ENCODE peak calls at places on chromosomes 3 and 15, in eight cellular contexts. One of them, this sample, is unnamed.

GRCh38 chr3:117964814-117965213 is 1069.8 kb downstream of the IGSF11 start:
- DNase-seq in HFFc6: no peak
- DNase-seq in D341Med: no peak
- DNase-seq in effector CD4-positive, alpha-beta T cell: no peak
- DNase-seq in NCI-H2081 treated with DMSO at 0.1 percent for 48 hours: no peak
- DNase-seq in mesendoderm: no peak
- DNase-seq in H7: no peak
- DNase-seq in fibroblast of the conjunctiva: no peak
- DNase-seq in this sample: no peak

GRCh38 chr3:51777985-51778384 is 1.1 kb downstream of the IQCF6 start:
- DNase-seq in H7: no peak
- DNase-seq in NCI-H2081 treated with DMSO at 0.1 percent for 48 hours: no peak
- DNase-seq in mesendoderm: no peak
- DNase-seq in D341Med: no peak
- DNase-seq in fibroblast of the conjunctiva: no peak
- DNase-seq in HFFc6: no peak
- DNase-seq in effector CD4-positive, alpha-beta T cell: no peak
- DNase-seq in this sample: no peak

GRCh38 chr15:62983956-62984355 is 58.6 kb upstream of the TPM1 start:
- DNase-seq in D341Med: no peak
- DNase-seq in NCI-H2081 treated with DMSO at 0.1 percent for 48 hours: no peak
- DNase-seq in H7: no peak
- DNase-seq in HFFc6: no peak
- DNase-seq in effector CD4-positive, alpha-beta T cell: no peak
- DNase-seq in fibroblast of the conjunctiva: no peak
- DNase-seq in mesendoderm: no peak
- DNase-seq in this sample: no peak

GRCh38 chr15:62658498-62658897 is 384.0 kb upstream of the TPM1 start:
- DNase-seq in HFFc6: no peak
- DNase-seq in NCI-H2081 treated with DMSO at 0.1 percent for 48 hours: no peak
- DNase-seq in H7: no peak
- DNase-seq in effector CD4-positive, alpha-beta T cell: no peak
- DNase-seq in D341Med: no peak
- DNase-seq in fibroblast of the conjunctiva: no peak
- DNase-seq in mesendoderm: peak; percentile 59
- DNase-seq in this sample: no peak

GRCh38 chr15:66115568-66116206 is 137.9 kb downstream of the MEGF11 start:
- DNase-seq in D341Med: no peak
- DNase-seq in HFFc6: no peak
- DNase-seq in mesendoderm: peak; percentile 58
- DNase-seq in H7: peak; percentile 78
- DNase-seq in NCI-H2081 treated with DMSO at 0.1 percent for 48 hours: no peak
- DNase-seq in effector CD4-positive, alpha-beta T cell: peak; percentile 15
- DNase-seq in fibroblast of the conjunctiva: no peak
- DNase-seq in this sample: no peak

GRCh38 chr15:86139828-86140227 is 60.2 kb downstream of the AGBL1 start:
- DNase-seq in NCI-H2081 treated with DMSO at 0.1 percent for 48 hours: no peak
- DNase-seq in D341Med: peak; percentile 40
- DNase-seq in HFFc6: no peak
- DNase-seq in H7: peak; percentile 46
- DNase-seq in fibroblast of the conjunctiva: no peak
- DNase-seq in mesendoderm: peak; percentile 57
- DNase-seq in effector CD4-positive, alpha-beta T cell: no peak
- DNase-seq in this sample: no peak

GRCh38 chr3:148757238-148757930 is 59.7 kb downstream of the AGTR1 start:
- DNase-seq in HFFc6: peak; percentile 11
- DNase-seq in D341Med: no peak
- DNase-seq in NCI-H2081 treated with DMSO at 0.1 percent for 48 hours: no peak
- DNase-seq in effector CD4-positive, alpha-beta T cell: no peak
- DNase-seq in mesendoderm: no peak
- DNase-seq in H7: no peak
- DNase-seq in fibroblast of the conjunctiva: peak; percentile 68
- DNase-seq in this sample: no peak

GRCh38 chr3:11757441-11757875 is 89.2 kb downstream of the TAMM41 start:
- DNase-seq in effector CD4-positive, alpha-beta T cell: no peak
- DNase-seq in HFFc6: peak; percentile 49
- DNase-seq in H7: no peak
- DNase-seq in NCI-H2081 treated with DMSO at 0.1 percent for 48 hours: no peak
- DNase-seq in fibroblast of the conjunctiva: no peak
- DNase-seq in D341Med: peak; percentile 70
- DNase-seq in mesendoderm: no peak
- DNase-seq in this sample: no peak

GRCh38 chr3:166274342-166274741 is 437.1 kb upstream of the BCHE start:
- DNase-seq in effector CD4-positive, alpha-beta T cell: no peak
- DNase-seq in mesendoderm: no peak
- DNase-seq in H7: no peak
- DNase-seq in D341Med: no peak
- DNase-seq in fibroblast of the conjunctiva: peak; percentile 4
- DNase-seq in NCI-H2081 treated with DMSO at 0.1 percent for 48 hours: no peak
- DNase-seq in HFFc6: no peak
- DNase-seq in this sample: no peak

GRCh38 chr3:123067689-123068226 is 933 bp downstream of the PDIA5 start:
- DNase-seq in fibroblast of the conjunctiva: no peak
- DNase-seq in mesendoderm: peak; percentile 26
- DNase-seq in H7: no peak
- DNase-seq in NCI-H2081 treated with DMSO at 0.1 percent for 48 hours: no peak
- DNase-seq in D341Med: no peak
- DNase-seq in HFFc6: no peak
- DNase-seq in effector CD4-positive, alpha-beta T cell: no peak
- DNase-seq in this sample: peak; percentile 25

GRCh38 chr3:169634618-169635236 is 28.8 kb downstream of the MECOM start:
- DNase-seq in mesendoderm: no peak
- DNase-seq in effector CD4-positive, alpha-beta T cell: no peak
- DNase-seq in H7: no peak
- DNase-seq in D341Med: no peak
- DNase-seq in NCI-H2081 treated with DMSO at 0.1 percent for 48 hours: no peak
- DNase-seq in HFFc6: no peak
- DNase-seq in fibroblast of the conjunctiva: no peak
- DNase-seq in this sample: no peak

GRCh38 chr15:81308260-81308659 is 15.7 kb downstream of the STARD5 start:
- DNase-seq in HFFc6: no peak
- DNase-seq in effector CD4-positive, alpha-beta T cell: no peak
- DNase-seq in NCI-H2081 treated with DMSO at 0.1 percent for 48 hours: no peak
- DNase-seq in D341Med: no peak
- DNase-seq in fibroblast of the conjunctiva: no peak
- DNase-seq in mesendoderm: no peak
- DNase-seq in H7: no peak
- DNase-seq in this sample: no peak

GRCh38 chr3:176759815-176760506 is 437.3 kb downstream of the TBL1XR1 start:
- DNase-seq in fibroblast of the conjunctiva: no peak
- DNase-seq in HFFc6: no peak
- DNase-seq in NCI-H2081 treated with DMSO at 0.1 percent for 48 hours: no peak
- DNase-seq in H7: no peak
- DNase-seq in D341Med: no peak
- DNase-seq in effector CD4-positive, alpha-beta T cell: no peak
- DNase-seq in mesendoderm: no peak
- DNase-seq in this sample: no peak

GRCh38 chr3:58521917-58522680 is 14.9 kb downstream of the ACOX2 start:
- DNase-seq in D341Med: no peak
- DNase-seq in fibroblast of the conjunctiva: no peak
- DNase-seq in effector CD4-positive, alpha-beta T cell: no peak
- DNase-seq in NCI-H2081 treated with DMSO at 0.1 percent for 48 hours: no peak
- DNase-seq in mesendoderm: peak; percentile 51
- DNase-seq in HFFc6: no peak
- DNase-seq in H7: peak; percentile 63
- DNase-seq in this sample: no peak

GRCh38 chr3:146845361-146845760 is 240.2 kb upstream of the PLSCR5 start:
- DNase-seq in D341Med: no peak
- DNase-seq in HFFc6: no peak
- DNase-seq in fibroblast of the conjunctiva: no peak
- DNase-seq in effector CD4-positive, alpha-beta T cell: no peak
- DNase-seq in NCI-H2081 treated with DMSO at 0.1 percent for 48 hours: no peak
- DNase-seq in H7: no peak
- DNase-seq in mesendoderm: no peak
- DNase-seq in this sample: no peak

GRCh38 chr3:126104742-126105605 is 21.1 kb upstream of the SLC41A3 start:
- DNase-seq in effector CD4-positive, alpha-beta T cell: no peak
- DNase-seq in HFFc6: no peak
- DNase-seq in mesendoderm: no peak
- DNase-seq in D341Med: peak; percentile 14
- DNase-seq in fibroblast of the conjunctiva: no peak
- DNase-seq in H7: peak; percentile 40
- DNase-seq in NCI-H2081 treated with DMSO at 0.1 percent for 48 hours: no peak
- DNase-seq in this sample: no peak

GRCh38 chr15:83111149-83111548 is 3.7 kb downstream of the TM6SF1 start:
- DNase-seq in NCI-H2081 treated with DMSO at 0.1 percent for 48 hours: no peak
- DNase-seq in H7: no peak
- DNase-seq in fibroblast of the conjunctiva: no peak
- DNase-seq in mesendoderm: no peak
- DNase-seq in HFFc6: no peak
- DNase-seq in effector CD4-positive, alpha-beta T cell: no peak
- DNase-seq in D341Med: no peak
- DNase-seq in this sample: no peak

GRCh38 chr3:123119388-123119787 is 52.6 kb downstream of the PDIA5 start:
- DNase-seq in effector CD4-positive, alpha-beta T cell: no peak
- DNase-seq in D341Med: no peak
- DNase-seq in NCI-H2081 treated with DMSO at 0.1 percent for 48 hours: no peak
- DNase-seq in fibroblast of the conjunctiva: no peak
- DNase-seq in mesendoderm: no peak
- DNase-seq in H7: no peak
- DNase-seq in HFFc6: no peak
- DNase-seq in this sample: no peak

GRCh38 chr15:38894260-38894948 is 329.8 kb upstream of the RASGRP1 start:
- DNase-seq in mesendoderm: peak; percentile 22
- DNase-seq in NCI-H2081 treated with DMSO at 0.1 percent for 48 hours: no peak
- DNase-seq in HFFc6: peak; percentile 95
- DNase-seq in fibroblast of the conjunctiva: no peak
- DNase-seq in H7: no peak
- DNase-seq in effector CD4-positive, alpha-beta T cell: no peak
- DNase-seq in D341Med: no peak
- DNase-seq in this sample: no peak

GRCh38 chr3:98587654-98588532 is 5.5 kb downstream of the CPOX start:
- DNase-seq in effector CD4-positive, alpha-beta T cell: no peak
- DNase-seq in D341Med: no peak
- DNase-seq in NCI-H2081 treated with DMSO at 0.1 percent for 48 hours: no peak
- DNase-seq in fibroblast of the conjunctiva: no peak
- DNase-seq in HFFc6: no peak
- DNase-seq in H7: no peak
- DNase-seq in mesendoderm: no peak
- DNase-seq in this sample: no peak

GRCh38 chr3:43413676-43414368 is 127.5 kb downstream of the SNRK start:
- DNase-seq in HFFc6: no peak
- DNase-seq in H7: no peak
- DNase-seq in effector CD4-positive, alpha-beta T cell: no peak
- DNase-seq in fibroblast of the conjunctiva: no peak
- DNase-seq in NCI-H2081 treated with DMSO at 0.1 percent for 48 hours: no peak
- DNase-seq in mesendoderm: peak; percentile 68
- DNase-seq in D341Med: no peak
- DNase-seq in this sample: no peak

GRCh38 chr3:71128951-71129350 is 454.6 kb downstream of the FOXP1 start:
- DNase-seq in mesendoderm: no peak
- DNase-seq in NCI-H2081 treated with DMSO at 0.1 percent for 48 hours: no peak
- DNase-seq in HFFc6: no peak
- DNase-seq in D341Med: no peak
- DNase-seq in fibroblast of the conjunctiva: no peak
- DNase-seq in effector CD4-positive, alpha-beta T cell: no peak
- DNase-seq in H7: no peak
- DNase-seq in this sample: peak; percentile 38

GRCh38 chr15:22786868-22787698 is 639 bp downstream of the NIPA1 start:
- DNase-seq in NCI-H2081 treated with DMSO at 0.1 percent for 48 hours: no peak
- DNase-seq in H7: peak; percentile 84
- DNase-seq in D341Med: peak; percentile 77
- DNase-seq in fibroblast of the conjunctiva: no peak
- DNase-seq in effector CD4-positive, alpha-beta T cell: no peak
- DNase-seq in HFFc6: no peak
- DNase-seq in mesendoderm: peak; percentile 59
- DNase-seq in this sample: no peak

GRCh38 chr3:170599995-170600624 is 14.2 kb upstream of the SLC7A14 start:
- DNase-seq in HFFc6: no peak
- DNase-seq in effector CD4-positive, alpha-beta T cell: no peak
- DNase-seq in fibroblast of the conjunctiva: no peak
- DNase-seq in D341Med: no peak
- DNase-seq in NCI-H2081 treated with DMSO at 0.1 percent for 48 hours: no peak
- DNase-seq in mesendoderm: no peak
- DNase-seq in H7: no peak
- DNase-seq in this sample: no peak

GRCh38 chr3:38114875-38115644 is 21.9 kb downstream of the ACAA1 start:
- DNase-seq in effector CD4-positive, alpha-beta T cell: no peak
- DNase-seq in fibroblast of the conjunctiva: no peak
- DNase-seq in HFFc6: no peak
- DNase-seq in mesendoderm: no peak
- DNase-seq in NCI-H2081 treated with DMSO at 0.1 percent for 48 hours: no peak
- DNase-seq in D341Med: no peak
- DNase-seq in H7: no peak
- DNase-seq in this sample: no peak

GRCh38 chr15:71278989-71279756 is 163.9 kb downstream of the THSD4 start:
- DNase-seq in D341Med: no peak
- DNase-seq in H7: no peak
- DNase-seq in fibroblast of the conjunctiva: peak; percentile 95
- DNase-seq in effector CD4-positive, alpha-beta T cell: no peak
- DNase-seq in mesendoderm: no peak
- DNase-seq in HFFc6: peak; percentile 69
- DNase-seq in NCI-H2081 treated with DMSO at 0.1 percent for 48 hours: peak; percentile 73
- DNase-seq in this sample: no peak

GRCh38 chr15:23736291-23736690 is 49.2 kb upstream of the NDN start:
- DNase-seq in mesendoderm: no peak
- DNase-seq in D341Med: no peak
- DNase-seq in HFFc6: no peak
- DNase-seq in NCI-H2081 treated with DMSO at 0.1 percent for 48 hours: no peak
- DNase-seq in effector CD4-positive, alpha-beta T cell: no peak
- DNase-seq in fibroblast of the conjunctiva: no peak
- DNase-seq in H7: no peak
- DNase-seq in this sample: no peak

GRCh38 chr3:189630667-189631372 is 369 bp upstream of the TP63 start:
- DNase-seq in mesendoderm: no peak
- DNase-seq in HFFc6: no peak
- DNase-seq in H7: no peak
- DNase-seq in NCI-H2081 treated with DMSO at 0.1 percent for 48 hours: no peak
- DNase-seq in fibroblast of the conjunctiva: no peak
- DNase-seq in effector CD4-positive, alpha-beta T cell: no peak
- DNase-seq in D341Med: no peak
- DNase-seq in this sample: no peak

GRCh38 chr3:123843668-123844067 is 40.5 kb downstream of the MYLK start:
- DNase-seq in D341Med: no peak
- DNase-seq in NCI-H2081 treated with DMSO at 0.1 percent for 48 hours: no peak
- DNase-seq in H7: peak; percentile 13
- DNase-seq in mesendoderm: peak; percentile 85
- DNase-seq in fibroblast of the conjunctiva: no peak
- DNase-seq in effector CD4-positive, alpha-beta T cell: no peak
- DNase-seq in HFFc6: peak; percentile 90
- DNase-seq in this sample: no peak

GRCh38 chr15:82978438-82978837 is 7.6 kb upstream of the RAMAC start:
- DNase-seq in effector CD4-positive, alpha-beta T cell: no peak
- DNase-seq in fibroblast of the conjunctiva: no peak
- DNase-seq in mesendoderm: no peak
- DNase-seq in D341Med: no peak
- DNase-seq in NCI-H2081 treated with DMSO at 0.1 percent for 48 hours: no peak
- DNase-seq in HFFc6: no peak
- DNase-seq in H7: no peak
- DNase-seq in this sample: no peak

GRCh38 chr3:15325228-15325627 is 7.2 kb downstream of the SH3BP5 start:
- DNase-seq in HFFc6: peak; percentile 40
- DNase-seq in fibroblast of the conjunctiva: no peak
- DNase-seq in NCI-H2081 treated with DMSO at 0.1 percent for 48 hours: no peak
- DNase-seq in D341Med: no peak
- DNase-seq in H7: peak; percentile 63
- DNase-seq in effector CD4-positive, alpha-beta T cell: no peak
- DNase-seq in mesendoderm: peak; percentile 94
- DNase-seq in this sample: no peak